ENCODE peak calls at places on chromosomes 7 and 10, in eight cellular contexts. H, F, T, E, X, N, L and D are unnamed samples.

GRCh38 chr10:95792211-95792780 is 36.3 kb downstream of the ENTPD1 start:
- DNase-seq in H (no peak), F (no peak), T (peak), E (no peak), X (no peak), N (no peak), L (peak), D (no peak)

GRCh38 chr10:18359839-18360238 is 219.6 kb downstream of the CACNB2 start:
- DNase-seq in H (no peak), F (no peak), T (no peak), E (no peak), X (no peak), N (no peak), L (no peak), D (no peak)

GRCh38 chr7:126805351-126805750 is 447.4 kb downstream of the GRM8 start:
- DNase-seq in H (no peak), F (no peak), T (no peak), E (no peak), X (no peak), N (no peak), L (no peak), D (no peak)

GRCh38 chr10:95374597-95375209 is 83.9 kb upstream of the PDLIM1 start:
- DNase-seq in H (peak), F (peak), T (peak), E (peak), X (peak), N (peak), L (peak), D (peak)

GRCh38 chr7:74653686-74654181 is 3.8 kb upstream of the GTF2I start:
- DNase-seq in H (no peak), F (no peak), T (no peak), E (no peak), X (no peak), N (no peak), L (no peak), D (no peak)

GRCh38 chr10:44310762-44311562 is 73.9 kb downstream of the CXCL12 start:
- DNase-seq in H (peak), F (peak), T (peak), E (no peak), X (peak), N (peak), L (peak), D (peak)

GRCh38 chr10:72014197-72014596 is 50.0 kb downstream of the CHST3 start:
- DNase-seq in H (no peak), F (no peak), T (no peak), E (no peak), X (no peak), N (no peak), L (no peak), D (no peak)

GRCh38 chr7:153396475-153396874 is 636.9 kb downstream of the ACTR3B start:
- DNase-seq in H (no peak), F (no peak), T (no peak), E (no peak), X (no peak), N (no peak), L (no peak), D (no peak)